ENCODE peak calls at places on chromosomes 2 and 18, in eight cellular contexts. P is CD8-positive, alpha-beta memory T cell; E is spleen; M is substantia nigra; Q is endothelial cell of umbilical vein; K is SJSA1; H is tibial artery; D is sigmoid colon. Z is an unnamed sample.

GRCh38 chr2:238159676-238160205 is 971 bp downstream of the ERFE start:
- DNase-seq in P (no peak), Q (no peak), E (peak), H (no peak), D (no peak), K (no peak), M (no peak), Z (no peak)

GRCh38 chr2:9206991-9207640 is 504 bp downstream of the ASAP2 start:
- DNase-seq in P (no peak), D (no peak), K (no peak), E (peak), M (no peak), Q (peak), H (no peak), Z (peak)

GRCh38 chr18:24369420-24369819 is 28.2 kb downstream of the OSBPL1A start:
- DNase-seq in Q (no peak), M (no peak), D (no peak), P (no peak), H (no peak), K (peak), E (no peak), Z (no peak)

GRCh38 chr2:183204397-183204796 is 80.2 kb downstream of the NUP35 start:
- DNase-seq in D (no peak), P (no peak), H (no peak), M (no peak), Q (no peak), K (no peak), E (no peak), Z (no peak)

GRCh38 chr18:13577091-13577697 is 149.2 kb downstream of the FAM210A start:
- DNase-seq in D (no peak), K (no peak), M (no peak), P (no peak), Q (no peak), E (no peak), H (no peak), Z (no peak)

GRCh38 chr18:7822435-7823425 is 255.6 kb downstream of the PTPRM start:
- DNase-seq in M (no peak), Q (peak), P (no peak), E (no peak), K (no peak), H (no peak), D (no peak), Z (no peak)

GRCh38 chr2:3487028-3487425 is 32.3 kb downstream of the ADI1 start:
- DNase-seq in E (peak), D (peak), H (no peak), K (peak), P (no peak), M (no peak), Q (no peak), Z (no peak)

GRCh38 chr2:231068525-231069222 is 12.0 kb downstream of the PSMD1 start:
- DNase-seq in P (no peak), M (no peak), H (no peak), Q (peak), E (no peak), D (no peak), K (no peak), Z (no peak)

GRCh38 chr2:149307014-149307413 is 23.4 kb upstream of the LYPD6 start:
- DNase-seq in D (no peak), P (no peak), E (no peak), Q (no peak), H (no peak), M (no peak), K (no peak), Z (no peak)

GRCh38 chr18:3093624-3094354 is 80.8 kb upstream of the LPIN2 start:
- DNase-seq in Q (peak), D (no peak), H (no peak), P (no peak), E (no peak), K (no peak), M (no peak), Z (peak)

GRCh38 chr18:457533-457932 is 43.0 kb downstream of the COLEC12 start:
- DNase-seq in H (no peak), E (no peak), M (no peak), K (no peak), Q (peak), P (no peak), D (no peak), Z (no peak)

GRCh38 chr2:212173331-212173730 is 365.3 kb downstream of the ERBB4 start:
- DNase-seq in M (no peak), Q (no peak), P (no peak), K (no peak), H (no peak), D (no peak), E (no peak), Z (no peak)

GRCh38 chr2:241734467-241735208 is at the start of gene D2HGDH:
- DNase-seq in E (peak), H (peak), P (peak), M (peak), D (peak), Q (peak), K (peak), Z (peak)

GRCh38 chr2:83894976-83895375 is 564.1 kb downstream of the SUCLG1 start:
- DNase-seq in M (no peak), K (no peak), H (no peak), Q (no peak), D (no peak), E (no peak), P (no peak), Z (no peak)

GRCh38 chr2:27885246-27885645 is 4.9 kb downstream of the RBKS start:
- DNase-seq in K (no peak), H (no peak), M (no peak), P (no peak), Q (no peak), D (no peak), E (no peak), Z (no peak)

GRCh38 chr2:197813093-197813787 is 8.8 kb downstream of the PLCL1 start:
- DNase-seq in D (no peak), M (no peak), K (no peak), E (no peak), P (no peak), Q (peak), H (no peak), Z (peak)

GRCh38 chr18:9135912-9136314 is 668 bp upstream of the ANKRD12 start:
- DNase-seq in H (no peak), M (no peak), E (no peak), K (no peak), Q (peak), P (no peak), D (no peak), Z (peak)

GRCh38 chr2:88880441-88880953 is 189.0 kb downstream of the RPIA start:
- DNase-seq in E (no peak), D (no peak), M (no peak), Q (peak), P (peak), H (no peak), K (no peak), Z (peak)

GRCh38 chr2:135775420-135775819 is 33.8 kb downstream of the UBXN4 start:
- DNase-seq in M (no peak), D (no peak), Q (no peak), E (no peak), H (no peak), P (no peak), K (no peak), Z (no peak)

GRCh38 chr2:88754585-88755305 is 63.3 kb downstream of the RPIA start:
- DNase-seq in Q (no peak), D (no peak), H (no peak), K (no peak), M (no peak), E (no peak), P (no peak), Z (no peak)

GRCh38 chr2:174554514-174555119 is 43.0 kb downstream of the WIPF1 start:
- DNase-seq in E (no peak), M (no peak), K (no peak), H (no peak), P (peak), D (no peak), Q (no peak), Z (no peak)

GRCh38 chr2:127177617-127178278 is 42.4 kb downstream of the CYP27C1 start:
- DNase-seq in K (peak), H (peak), Q (no peak), M (no peak), E (peak), D (peak), P (no peak), Z (no peak)
- H3K27ac ChIP-seq in K (no peak), H (no peak), Q (no peak), M (no peak), E (no peak), D (peak), P (no peak), Z (no peak)

DNA sequence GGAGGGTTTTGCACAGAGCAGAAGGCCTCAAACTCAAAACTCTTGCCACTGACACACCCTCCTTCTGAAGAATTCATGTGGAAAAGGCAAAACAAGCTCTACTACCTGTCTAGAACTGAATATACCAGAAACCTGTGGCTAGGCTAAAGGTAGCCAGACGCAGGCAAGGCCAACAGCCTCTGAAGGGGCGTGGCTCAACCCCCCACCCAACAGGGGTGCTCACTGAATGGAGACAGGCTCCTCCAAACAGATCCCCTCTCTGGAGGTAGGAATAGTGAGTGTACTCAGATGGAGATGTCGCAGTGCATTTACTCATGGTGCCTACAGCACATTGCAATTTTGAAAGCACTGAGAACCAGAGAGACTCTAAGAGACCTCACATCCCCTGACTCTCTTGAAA is 3.0 kb upstream of the STK17B start:
- DNase-seq in Q (no peak), P (peak), M (no peak), E (no peak), D (no peak), H (no peak), K (no peak), Z (no peak)
- H3K27ac ChIP-seq in Q (no peak), P (no peak), M (no peak), E (peak), D (no peak), H (no peak), K (no peak), Z (no peak)

DNA sequence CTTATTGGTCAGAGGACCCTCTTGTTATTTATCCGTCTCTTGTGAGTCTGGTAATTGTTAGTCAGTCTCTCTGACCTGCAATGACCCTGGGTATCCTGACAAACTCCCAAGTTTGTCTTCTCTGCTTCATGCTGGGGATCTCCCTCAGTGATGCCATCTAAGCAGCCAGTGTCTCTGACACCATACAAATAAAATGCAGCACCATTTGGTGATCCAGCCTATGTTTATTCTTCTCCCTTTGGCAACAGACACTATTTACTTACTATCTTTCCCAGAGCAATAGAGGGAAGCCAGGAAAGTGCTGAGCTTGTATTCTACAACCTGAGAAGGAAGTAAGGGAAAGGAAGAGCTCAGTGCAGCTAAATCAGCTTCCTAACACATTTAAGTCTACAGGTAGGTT is 15.9 kb downstream of the SERPINE2 start:
- DNase-seq in M (no peak), P (no peak), E (no peak), H (no peak), Q (no peak), K (no peak), D (no peak), Z (no peak)
- H3K27ac ChIP-seq in M (no peak), P (no peak), E (no peak), H (no peak), Q (no peak), K (peak), D (no peak), Z (no peak)

DNA sequence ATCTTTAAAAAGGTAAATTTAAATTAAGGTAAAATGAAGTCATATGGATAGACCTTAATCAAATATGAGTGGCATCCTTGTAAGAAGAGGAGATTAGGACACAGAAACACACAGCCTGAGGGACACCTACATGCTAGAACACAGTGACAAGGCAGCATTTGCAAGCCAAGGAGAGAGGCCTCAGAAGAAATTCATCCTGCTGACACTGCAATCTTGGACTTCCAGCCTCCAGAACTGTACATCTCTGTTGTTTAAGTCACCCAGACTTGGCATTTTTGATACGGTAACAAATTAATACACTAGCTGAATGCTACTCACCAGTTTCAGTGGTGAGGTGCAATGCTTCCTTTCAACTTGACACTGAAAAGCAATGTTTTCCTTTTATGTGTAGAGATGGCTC is 305.0 kb downstream of the TDRD15 start:
- DNase-seq in D (no peak), H (no peak), M (no peak), K (no peak), E (no peak), Q (no peak), P (no peak), Z (no peak)
- H3K27ac ChIP-seq in D (no peak), H (no peak), M (no peak), K (no peak), E (no peak), Q (no peak), P (no peak), Z (no peak)

GRCh38 chr2:42493468-42493884 is 306 bp downstream of the KCNG3 start:
- DNase-seq in E (peak), P (no peak), Q (no peak), D (no peak), H (no peak), M (no peak), K (no peak), Z (no peak)
- H3K27ac ChIP-seq in E (no peak), P (no peak), Q (no peak), D (no peak), H (no peak), M (no peak), K (peak), Z (no peak)

DNA sequence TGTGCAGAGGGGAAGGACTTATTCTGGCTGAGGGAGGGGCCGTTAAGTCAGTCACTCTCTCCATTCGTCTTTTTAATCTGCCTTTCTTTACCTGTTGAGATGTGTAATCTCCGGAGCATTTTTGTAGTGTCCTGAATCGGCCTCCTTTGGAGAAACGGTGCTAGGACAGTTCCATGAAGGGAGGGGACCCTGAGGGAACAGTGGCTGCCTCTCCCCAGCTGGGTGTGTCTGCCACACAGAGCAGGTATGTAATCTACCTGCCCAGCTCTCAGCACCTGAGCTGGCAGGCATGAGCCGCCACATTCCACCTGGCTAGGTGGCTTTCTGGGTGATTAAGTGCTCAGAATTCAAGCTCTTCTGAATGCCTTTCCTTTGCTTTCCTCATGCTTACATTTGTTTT is 131.2 kb downstream of the WDSUB1 start:
- DNase-seq in D (no peak), P (no peak), K (no peak), E (no peak), H (no peak), Q (no peak), M (no peak), Z (peak)
- H3K27ac ChIP-seq in D (peak), P (no peak), K (no peak), E (no peak), H (no peak), Q (no peak), M (no peak), Z (peak)

DNA sequence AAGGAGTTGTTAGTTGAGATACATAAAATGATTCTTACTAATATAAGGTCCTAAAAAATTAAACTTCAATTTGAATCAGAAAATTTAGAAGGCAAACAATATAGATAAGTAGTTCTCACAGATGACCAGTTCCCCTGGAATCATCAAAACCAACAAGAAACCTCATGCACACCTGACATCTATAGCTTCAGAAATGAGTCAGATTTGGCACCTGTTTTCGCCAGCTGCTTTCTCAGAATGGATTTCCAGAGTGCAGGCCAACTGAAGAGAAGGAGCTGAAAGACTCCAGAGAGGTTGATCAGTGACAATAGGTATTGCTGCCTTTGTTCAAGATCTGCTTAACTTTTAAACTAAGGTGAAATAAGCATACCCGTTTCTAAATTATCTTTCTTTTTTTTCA is 192.4 kb downstream of the RDH14 start:
- DNase-seq in H (no peak), P (no peak), M (no peak), D (no peak), Q (no peak), E (no peak), K (no peak), Z (no peak)
- H3K27ac ChIP-seq in H (no peak), P (no peak), M (no peak), D (no peak), Q (no peak), E (no peak), K (no peak), Z (no peak)

GRCh38 chr2:218368621-218369153 is 12.0 kb downstream of the CATIP start:
- DNase-seq in H (no peak), M (no peak), K (no peak), E (peak), P (no peak), D (peak), Q (no peak), Z (no peak)
- H3K27ac ChIP-seq in H (peak), M (peak), K (no peak), E (peak), P (no peak), D (peak), Q (no peak), Z (peak)

Z was measured in body of pancreas.